ENCODE peak calls at places on chromosomes 1 and 21, in eight cellular contexts. One of them, this sample, is unnamed.
A peak's percentile ranks its signal among the peaks of the same experiment; 100 is the strongest.

GRCh38 chr1:8370046-8370881 is 52.4 kb downstream of the SLC45A1 start:
- DNase-seq in mesendoderm: no peak
- DNase-seq in T1000: no peak
- DNase-seq in NCI-H1694: no peak
- DNase-seq in EL: no peak
- DNase-seq in T-helper 2 cell: no peak
- DNase-seq in activated CD8-positive, alpha-beta memory T cell treated with anti-CD3 and anti-CD28 coated beads, Interleukin-2, amount 10 ng/mL, durations not matched to agents 7 days and 5 days: no peak
- DNase-seq in neural progenitor cell: no peak
- DNase-seq in this sample: no peak

GRCh38 chr1:20328201-20328600 is 37.5 kb downstream of the VWA5B1 start:
- DNase-seq in mesendoderm: no peak
- DNase-seq in EL: no peak
- DNase-seq in activated CD8-positive, alpha-beta memory T cell treated with anti-CD3 and anti-CD28 coated beads, Interleukin-2, amount 10 ng/mL, durations not matched to agents 7 days and 5 days: no peak
- DNase-seq in NCI-H1694: no peak
- DNase-seq in T-helper 2 cell: no peak
- DNase-seq in neural progenitor cell: no peak
- DNase-seq in T1000: no peak
- DNase-seq in this sample: no peak

GRCh38 chr1:222314839-222315238 is 233.1 kb downstream of the HHIPL2 start:
- DNase-seq in T1000: no peak
- DNase-seq in EL: no peak
- DNase-seq in activated CD8-positive, alpha-beta memory T cell treated with anti-CD3 and anti-CD28 coated beads, Interleukin-2, amount 10 ng/mL, durations not matched to agents 7 days and 5 days: no peak
- DNase-seq in neural progenitor cell: no peak
- DNase-seq in NCI-H1694: no peak
- DNase-seq in T-helper 2 cell: no peak
- DNase-seq in mesendoderm: no peak
- DNase-seq in this sample: no peak

GRCh38 chr1:234486858-234487830 is 8.2 kb upstream of the TARBP1 start:
- DNase-seq in NCI-H1694: peak; percentile 30
- DNase-seq in neural progenitor cell: no peak
- DNase-seq in EL: peak; percentile 69
- DNase-seq in T1000: no peak
- DNase-seq in mesendoderm: no peak
- DNase-seq in activated CD8-positive, alpha-beta memory T cell treated with anti-CD3 and anti-CD28 coated beads, Interleukin-2, amount 10 ng/mL, durations not matched to agents 7 days and 5 days: peak; percentile 60
- DNase-seq in T-helper 2 cell: no peak
- DNase-seq in this sample: no peak

GRCh38 chr21:35838987-35839763 is 221.2 kb downstream of the SETD4 start:
- DNase-seq in T1000: no peak
- DNase-seq in activated CD8-positive, alpha-beta memory T cell treated with anti-CD3 and anti-CD28 coated beads, Interleukin-2, amount 10 ng/mL, durations not matched to agents 7 days and 5 days: no peak
- DNase-seq in neural progenitor cell: no peak
- DNase-seq in NCI-H1694: no peak
- DNase-seq in T-helper 2 cell: no peak
- DNase-seq in mesendoderm: no peak
- DNase-seq in EL: no peak
- DNase-seq in this sample: no peak

GRCh38 chr1:156114919-156115513 is 505 bp downstream of the LMNA start:
- DNase-seq in neural progenitor cell: peak; percentile 55
- DNase-seq in NCI-H1694: no peak
- DNase-seq in EL: peak; percentile 35
- DNase-seq in mesendoderm: peak; percentile 77
- DNase-seq in T1000: no peak
- DNase-seq in activated CD8-positive, alpha-beta memory T cell treated with anti-CD3 and anti-CD28 coated beads, Interleukin-2, amount 10 ng/mL, durations not matched to agents 7 days and 5 days: no peak
- DNase-seq in T-helper 2 cell: no peak
- DNase-seq in this sample: no peak

GRCh38 chr1:98086796-98087195 is 166.0 kb upstream of the DPYD start:
- DNase-seq in T-helper 2 cell: no peak
- DNase-seq in neural progenitor cell: peak; percentile 46
- DNase-seq in NCI-H1694: no peak
- DNase-seq in activated CD8-positive, alpha-beta memory T cell treated with anti-CD3 and anti-CD28 coated beads, Interleukin-2, amount 10 ng/mL, durations not matched to agents 7 days and 5 days: no peak
- DNase-seq in T1000: peak; percentile 36
- DNase-seq in mesendoderm: peak; percentile 97
- DNase-seq in EL: peak; percentile 99
- DNase-seq in this sample: no peak

GRCh38 chr1:103256490-103256889 is 148.2 kb upstream of the COL11A1 start:
- DNase-seq in neural progenitor cell: no peak
- DNase-seq in T1000: no peak
- DNase-seq in activated CD8-positive, alpha-beta memory T cell treated with anti-CD3 and anti-CD28 coated beads, Interleukin-2, amount 10 ng/mL, durations not matched to agents 7 days and 5 days: no peak
- DNase-seq in T-helper 2 cell: no peak
- DNase-seq in EL: peak; percentile 41
- DNase-seq in mesendoderm: no peak
- DNase-seq in NCI-H1694: no peak
- DNase-seq in this sample: no peak

GRCh38 chr1:44267438-44267837 is 54.2 kb downstream of the DMAP1 start:
- DNase-seq in neural progenitor cell: no peak
- DNase-seq in NCI-H1694: peak; percentile 28
- DNase-seq in mesendoderm: no peak
- DNase-seq in EL: no peak
- DNase-seq in activated CD8-positive, alpha-beta memory T cell treated with anti-CD3 and anti-CD28 coated beads, Interleukin-2, amount 10 ng/mL, durations not matched to agents 7 days and 5 days: no peak
- DNase-seq in T-helper 2 cell: no peak
- DNase-seq in T1000: no peak
- DNase-seq in this sample: no peak

GRCh38 chr1:93817819-93818569 is 61.0 kb downstream of the DNTTIP2 start:
- DNase-seq in neural progenitor cell: no peak
- DNase-seq in T1000: no peak
- DNase-seq in NCI-H1694: no peak
- DNase-seq in T-helper 2 cell: peak; percentile 69
- DNase-seq in activated CD8-positive, alpha-beta memory T cell treated with anti-CD3 and anti-CD28 coated beads, Interleukin-2, amount 10 ng/mL, durations not matched to agents 7 days and 5 days: peak; percentile 74
- DNase-seq in EL: no peak
- DNase-seq in mesendoderm: peak; percentile 76
- DNase-seq in this sample: no peak

GRCh38 chr21:41564871-41565281 is 56.9 kb upstream of the TMPRSS2 start:
- DNase-seq in mesendoderm: no peak
- DNase-seq in NCI-H1694: no peak
- DNase-seq in neural progenitor cell: no peak
- DNase-seq in EL: peak; percentile 73
- DNase-seq in T1000: no peak
- DNase-seq in activated CD8-positive, alpha-beta memory T cell treated with anti-CD3 and anti-CD28 coated beads, Interleukin-2, amount 10 ng/mL, durations not matched to agents 7 days and 5 days: peak; percentile 54
- DNase-seq in T-helper 2 cell: peak; percentile 4
- DNase-seq in this sample: no peak

GRCh38 chr1:218510153-218510772 is 165.1 kb downstream of the TGFB2 start:
- DNase-seq in activated CD8-positive, alpha-beta memory T cell treated with anti-CD3 and anti-CD28 coated beads, Interleukin-2, amount 10 ng/mL, durations not matched to agents 7 days and 5 days: no peak
- DNase-seq in NCI-H1694: no peak
- DNase-seq in T1000: no peak
- DNase-seq in neural progenitor cell: no peak
- DNase-seq in mesendoderm: no peak
- DNase-seq in T-helper 2 cell: no peak
- DNase-seq in EL: no peak
- DNase-seq in this sample: no peak

GRCh38 chr1:180953791-180954721 is 41.4 kb downstream of the KIAA1614 start:
- DNase-seq in mesendoderm: no peak
- DNase-seq in neural progenitor cell: no peak
- DNase-seq in T1000: peak; percentile 40
- DNase-seq in T-helper 2 cell: peak; percentile 43
- DNase-seq in NCI-H1694: no peak
- DNase-seq in EL: peak; percentile 69
- DNase-seq in activated CD8-positive, alpha-beta memory T cell treated with anti-CD3 and anti-CD28 coated beads, Interleukin-2, amount 10 ng/mL, durations not matched to agents 7 days and 5 days: peak; percentile 72
- DNase-seq in this sample: peak; percentile 67

GRCh38 chr1:242623118-242623517 is 98.6 kb upstream of the PLD5 start:
- DNase-seq in EL: no peak
- DNase-seq in neural progenitor cell: no peak
- DNase-seq in T1000: no peak
- DNase-seq in activated CD8-positive, alpha-beta memory T cell treated with anti-CD3 and anti-CD28 coated beads, Interleukin-2, amount 10 ng/mL, durations not matched to agents 7 days and 5 days: no peak
- DNase-seq in T-helper 2 cell: no peak
- DNase-seq in NCI-H1694: no peak
- DNase-seq in mesendoderm: no peak
- DNase-seq in this sample: no peak

GRCh38 chr1:109714661-109715372 is 2.8 kb downstream of the GSTM5 start:
- DNase-seq in T1000: no peak
- DNase-seq in activated CD8-positive, alpha-beta memory T cell treated with anti-CD3 and anti-CD28 coated beads, Interleukin-2, amount 10 ng/mL, durations not matched to agents 7 days and 5 days: no peak
- DNase-seq in mesendoderm: no peak
- DNase-seq in NCI-H1694: no peak
- DNase-seq in T-helper 2 cell: no peak
- DNase-seq in EL: no peak
- DNase-seq in neural progenitor cell: no peak
- DNase-seq in this sample: no peak

GRCh38 chr1:28782011-28782410 is 30.0 kb upstream of the OPRD1 start:
- DNase-seq in mesendoderm: peak; percentile 64
- DNase-seq in neural progenitor cell: no peak
- DNase-seq in T1000: no peak
- DNase-seq in activated CD8-positive, alpha-beta memory T cell treated with anti-CD3 and anti-CD28 coated beads, Interleukin-2, amount 10 ng/mL, durations not matched to agents 7 days and 5 days: no peak
- DNase-seq in EL: no peak
- DNase-seq in NCI-H1694: no peak
- DNase-seq in T-helper 2 cell: no peak
- DNase-seq in this sample: no peak

GRCh38 chr21:29145354-29145782 is 14.9 kb downstream of the MAP3K7CL start:
- DNase-seq in activated CD8-positive, alpha-beta memory T cell treated with anti-CD3 and anti-CD28 coated beads, Interleukin-2, amount 10 ng/mL, durations not matched to agents 7 days and 5 days: no peak
- DNase-seq in EL: peak; percentile 92
- DNase-seq in mesendoderm: no peak
- DNase-seq in T1000: no peak
- DNase-seq in neural progenitor cell: no peak
- DNase-seq in T-helper 2 cell: no peak
- DNase-seq in NCI-H1694: peak; percentile 89
- DNase-seq in this sample: peak; percentile 30

GRCh38 chr1:219833214-219833816 is 95.0 kb downstream of the SLC30A10 start:
- DNase-seq in T1000: no peak
- DNase-seq in activated CD8-positive, alpha-beta memory T cell treated with anti-CD3 and anti-CD28 coated beads, Interleukin-2, amount 10 ng/mL, durations not matched to agents 7 days and 5 days: no peak
- DNase-seq in NCI-H1694: no peak
- DNase-seq in EL: no peak
- DNase-seq in T-helper 2 cell: no peak
- DNase-seq in mesendoderm: no peak
- DNase-seq in neural progenitor cell: no peak
- DNase-seq in this sample: no peak

GRCh38 chr1:245807306-245807705 is 652.5 kb downstream of the KIF26B start:
- DNase-seq in activated CD8-positive, alpha-beta memory T cell treated with anti-CD3 and anti-CD28 coated beads, Interleukin-2, amount 10 ng/mL, durations not matched to agents 7 days and 5 days: peak; percentile 43
- DNase-seq in NCI-H1694: no peak
- DNase-seq in neural progenitor cell: no peak
- DNase-seq in EL: no peak
- DNase-seq in T1000: no peak
- DNase-seq in T-helper 2 cell: no peak
- DNase-seq in mesendoderm: no peak
- DNase-seq in this sample: no peak

GRCh38 chr1:214548988-214549387 is 2.4 kb downstream of the PTPN14 start:
- DNase-seq in mesendoderm: no peak
- DNase-seq in neural progenitor cell: peak; percentile 3
- DNase-seq in NCI-H1694: no peak
- DNase-seq in activated CD8-positive, alpha-beta memory T cell treated with anti-CD3 and anti-CD28 coated beads, Interleukin-2, amount 10 ng/mL, durations not matched to agents 7 days and 5 days: no peak
- DNase-seq in T-helper 2 cell: no peak
- DNase-seq in T1000: no peak
- DNase-seq in EL: peak; percentile 80
- DNase-seq in this sample: no peak

GRCh38 chr1:51328279-51328678 is 2.1 kb downstream of the TTC39A start:
- DNase-seq in EL: peak; percentile 45
- DNase-seq in NCI-H1694: no peak
- DNase-seq in T-helper 2 cell: no peak
- DNase-seq in activated CD8-positive, alpha-beta memory T cell treated with anti-CD3 and anti-CD28 coated beads, Interleukin-2, amount 10 ng/mL, durations not matched to agents 7 days and 5 days: no peak
- DNase-seq in T1000: no peak
- DNase-seq in mesendoderm: no peak
- DNase-seq in neural progenitor cell: no peak
- DNase-seq in this sample: no peak

GRCh38 chr1:172450524-172450885 is 6.6 kb upstream of the PIGC start:
- DNase-seq in EL: no peak
- DNase-seq in NCI-H1694: no peak
- DNase-seq in T1000: no peak
- DNase-seq in neural progenitor cell: peak; percentile 28
- DNase-seq in mesendoderm: no peak
- DNase-seq in T-helper 2 cell: no peak
- DNase-seq in activated CD8-positive, alpha-beta memory T cell treated with anti-CD3 and anti-CD28 coated beads, Interleukin-2, amount 10 ng/mL, durations not matched to agents 7 days and 5 days: no peak
- DNase-seq in this sample: no peak

GRCh38 chr1:48889088-48889487 is 112.4 kb upstream of the BEND5 start:
- DNase-seq in NCI-H1694: peak; percentile 66
- DNase-seq in activated CD8-positive, alpha-beta memory T cell treated with anti-CD3 and anti-CD28 coated beads, Interleukin-2, amount 10 ng/mL, durations not matched to agents 7 days and 5 days: no peak
- DNase-seq in T1000: no peak
- DNase-seq in neural progenitor cell: no peak
- DNase-seq in mesendoderm: no peak
- DNase-seq in EL: no peak
- DNase-seq in T-helper 2 cell: no peak
- DNase-seq in this sample: no peak

GRCh38 chr1:117695796-117696505 is 90.1 kb downstream of the TENT5C start:
- DNase-seq in mesendoderm: peak; percentile 71
- DNase-seq in T-helper 2 cell: no peak
- DNase-seq in EL: peak; percentile 80
- DNase-seq in activated CD8-positive, alpha-beta memory T cell treated with anti-CD3 and anti-CD28 coated beads, Interleukin-2, amount 10 ng/mL, durations not matched to agents 7 days and 5 days: no peak
- DNase-seq in neural progenitor cell: no peak
- DNase-seq in NCI-H1694: no peak
- DNase-seq in T1000: peak; percentile 17
- DNase-seq in this sample: no peak

GRCh38 chr1:42484382-42484781 is 21.3 kb downstream of the CCDC30 start:
- DNase-seq in T-helper 2 cell: no peak
- DNase-seq in EL: peak; percentile 90
- DNase-seq in T1000: no peak
- DNase-seq in activated CD8-positive, alpha-beta memory T cell treated with anti-CD3 and anti-CD28 coated beads, Interleukin-2, amount 10 ng/mL, durations not matched to agents 7 days and 5 days: no peak
- DNase-seq in neural progenitor cell: peak; percentile 29
- DNase-seq in NCI-H1694: peak; percentile 3
- DNase-seq in mesendoderm: peak; percentile 31
- DNase-seq in this sample: no peak

GRCh38 chr1:65503427-65503826 is 83.0 kb downstream of the LEPR start:
- DNase-seq in neural progenitor cell: no peak
- DNase-seq in T1000: no peak
- DNase-seq in T-helper 2 cell: no peak
- DNase-seq in activated CD8-positive, alpha-beta memory T cell treated with anti-CD3 and anti-CD28 coated beads, Interleukin-2, amount 10 ng/mL, durations not matched to agents 7 days and 5 days: no peak
- DNase-seq in EL: no peak
- DNase-seq in NCI-H1694: no peak
- DNase-seq in mesendoderm: no peak
- DNase-seq in this sample: no peak

GRCh38 chr1:173669491-173669941 is at the start of gene ANKRD45:
- DNase-seq in mesendoderm: peak; percentile 93
- DNase-seq in neural progenitor cell: peak; percentile 83
- DNase-seq in T1000: no peak
- DNase-seq in activated CD8-positive, alpha-beta memory T cell treated with anti-CD3 and anti-CD28 coated beads, Interleukin-2, amount 10 ng/mL, durations not matched to agents 7 days and 5 days: peak; percentile 43
- DNase-seq in T-helper 2 cell: no peak
- DNase-seq in EL: peak; percentile 71
- DNase-seq in NCI-H1694: no peak
- DNase-seq in this sample: no peak

GRCh38 chr1:84842748-84843231 is 50.2 kb downstream of the LPAR3 start:
- DNase-seq in neural progenitor cell: no peak
- DNase-seq in T-helper 2 cell: no peak
- DNase-seq in EL: no peak
- DNase-seq in NCI-H1694: no peak
- DNase-seq in T1000: no peak
- DNase-seq in mesendoderm: no peak
- DNase-seq in activated CD8-positive, alpha-beta memory T cell treated with anti-CD3 and anti-CD28 coated beads, Interleukin-2, amount 10 ng/mL, durations not matched to agents 7 days and 5 days: no peak
- DNase-seq in this sample: no peak

GRCh38 chr1:67572594-67573221 is 112.3 kb upstream of the GADD45A start:
- DNase-seq in activated CD8-positive, alpha-beta memory T cell treated with anti-CD3 and anti-CD28 coated beads, Interleukin-2, amount 10 ng/mL, durations not matched to agents 7 days and 5 days: no peak
- DNase-seq in neural progenitor cell: no peak
- DNase-seq in T-helper 2 cell: no peak
- DNase-seq in NCI-H1694: no peak
- DNase-seq in T1000: no peak
- DNase-seq in mesendoderm: no peak
- DNase-seq in EL: no peak
- DNase-seq in this sample: no peak

GRCh38 chr21:26795866-26796329 is 49.3 kb downstream of the ADAMTS1 start:
- DNase-seq in NCI-H1694: no peak
- DNase-seq in neural progenitor cell: peak; percentile 14
- DNase-seq in T-helper 2 cell: no peak
- DNase-seq in activated CD8-positive, alpha-beta memory T cell treated with anti-CD3 and anti-CD28 coated beads, Interleukin-2, amount 10 ng/mL, durations not matched to agents 7 days and 5 days: no peak
- DNase-seq in T1000: peak; percentile 58
- DNase-seq in EL: peak; percentile 92
- DNase-seq in mesendoderm: no peak
- DNase-seq in this sample: peak; percentile 67

GRCh38 chr1:1806890-1807289 is 28.6 kb upstream of the NADK start:
- DNase-seq in neural progenitor cell: no peak
- DNase-seq in NCI-H1694: no peak
- DNase-seq in T-helper 2 cell: no peak
- DNase-seq in activated CD8-positive, alpha-beta memory T cell treated with anti-CD3 and anti-CD28 coated beads, Interleukin-2, amount 10 ng/mL, durations not matched to agents 7 days and 5 days: no peak
- DNase-seq in mesendoderm: no peak
- DNase-seq in EL: no peak
- DNase-seq in T1000: no peak
- DNase-seq in this sample: no peak

GRCh38 chr1:228340686-228341449 is 65.8 kb downstream of the TRIM11 start:
- DNase-seq in T-helper 2 cell: no peak
- DNase-seq in activated CD8-positive, alpha-beta memory T cell treated with anti-CD3 and anti-CD28 coated beads, Interleukin-2, amount 10 ng/mL, durations not matched to agents 7 days and 5 days: no peak
- DNase-seq in T1000: no peak
- DNase-seq in mesendoderm: peak; percentile 10
- DNase-seq in NCI-H1694: no peak
- DNase-seq in neural progenitor cell: peak; percentile 42
- DNase-seq in EL: no peak
- DNase-seq in this sample: peak; percentile 13

GRCh38 chr1:190679444-190679843 is 201.8 kb upstream of the BRINP3 start:
- DNase-seq in mesendoderm: no peak
- DNase-seq in neural progenitor cell: no peak
- DNase-seq in EL: no peak
- DNase-seq in T-helper 2 cell: no peak
- DNase-seq in NCI-H1694: no peak
- DNase-seq in T1000: no peak
- DNase-seq in activated CD8-positive, alpha-beta memory T cell treated with anti-CD3 and anti-CD28 coated beads, Interleukin-2, amount 10 ng/mL, durations not matched to agents 7 days and 5 days: no peak
- DNase-seq in this sample: no peak

GRCh38 chr1:244319283-244320132 is 132.2 kb downstream of the ADSS2 start:
- DNase-seq in EL: peak; percentile 68
- DNase-seq in neural progenitor cell: no peak
- DNase-seq in activated CD8-positive, alpha-beta memory T cell treated with anti-CD3 and anti-CD28 coated beads, Interleukin-2, amount 10 ng/mL, durations not matched to agents 7 days and 5 days: peak; percentile 87
- DNase-seq in mesendoderm: no peak
- DNase-seq in NCI-H1694: no peak
- DNase-seq in T-helper 2 cell: peak; percentile 77
- DNase-seq in T1000: no peak
- DNase-seq in this sample: no peak

This sample was measured in dorsolateral prefrontal cortex.